ENCODE peak calls at places on chromosomes 16 and 17, in nine cellular contexts. One of them, this sample, is unnamed.

GRCh38 chr17:55089955-55090573 is 121.5 kb downstream of the STXBP4 start:
- DNase-seq in heart left ventricle: no peak
- DNase-seq in stomach: no peak
- DNase-seq in breast epithelium: no peak
- DNase-seq in A549: peak; percentile 64
- DNase-seq in body of pancreas: no peak
- DNase-seq in lower leg skin: no peak
- DNase-seq in esophagus squamous epithelium: no peak
- DNase-seq in sigmoid colon: no peak
- DNase-seq in this sample: peak; percentile 70

GRCh38 chr16:88639231-88640038 is 1.1 kb downstream of the IL17C start:
- DNase-seq in A549: no peak
- DNase-seq in breast epithelium: no peak
- DNase-seq in heart left ventricle: no peak
- DNase-seq in esophagus squamous epithelium: no peak
- DNase-seq in body of pancreas: peak; percentile 70
- DNase-seq in lower leg skin: no peak
- DNase-seq in stomach: peak; percentile 76
- DNase-seq in sigmoid colon: no peak
- DNase-seq in this sample: peak; percentile 73

GRCh38 chr17:3879591-3880417 is 13.0 kb downstream of the CAMKK1 start:
- DNase-seq in esophagus squamous epithelium: no peak
- DNase-seq in sigmoid colon: no peak
- DNase-seq in lower leg skin: no peak
- DNase-seq in heart left ventricle: no peak
- DNase-seq in stomach: no peak
- DNase-seq in A549: no peak
- DNase-seq in body of pancreas: no peak
- DNase-seq in breast epithelium: no peak
- DNase-seq in this sample: no peak

GRCh38 chr16:49312389-49312990 is 30.9 kb upstream of the CBLN1 start:
- DNase-seq in A549: no peak
- DNase-seq in stomach: no peak
- DNase-seq in body of pancreas: no peak
- DNase-seq in sigmoid colon: no peak
- DNase-seq in breast epithelium: no peak
- DNase-seq in esophagus squamous epithelium: no peak
- DNase-seq in heart left ventricle: no peak
- DNase-seq in lower leg skin: no peak
- DNase-seq in this sample: no peak

GRCh38 chr17:9225305-9226101 is 204.2 kb downstream of the NTN1 start:
- DNase-seq in stomach: no peak
- DNase-seq in breast epithelium: no peak
- DNase-seq in sigmoid colon: peak; percentile 50
- DNase-seq in esophagus squamous epithelium: no peak
- DNase-seq in lower leg skin: no peak
- DNase-seq in body of pancreas: no peak
- DNase-seq in A549: no peak
- DNase-seq in heart left ventricle: no peak
- DNase-seq in this sample: no peak

GRCh38 chr17:70040336-70040735 is 34.7 kb upstream of the KCNJ16 start:
- DNase-seq in breast epithelium: no peak
- DNase-seq in A549: no peak
- DNase-seq in esophagus squamous epithelium: no peak
- DNase-seq in body of pancreas: no peak
- DNase-seq in sigmoid colon: no peak
- DNase-seq in lower leg skin: no peak
- DNase-seq in heart left ventricle: no peak
- DNase-seq in stomach: no peak
- DNase-seq in this sample: no peak

GRCh38 chr16:86862596-86862995 is 284.2 kb downstream of the FOXL1 start:
- DNase-seq in lower leg skin: no peak
- DNase-seq in heart left ventricle: peak; percentile 20
- DNase-seq in sigmoid colon: no peak
- DNase-seq in esophagus squamous epithelium: no peak
- DNase-seq in breast epithelium: no peak
- DNase-seq in body of pancreas: peak; percentile 24
- DNase-seq in stomach: no peak
- DNase-seq in A549: no peak
- DNase-seq in this sample: peak; percentile 14

GRCh38 chr17:3683054-3683511 is 12.9 kb downstream of the P2RX5 start:
- DNase-seq in heart left ventricle: no peak
- DNase-seq in breast epithelium: no peak
- DNase-seq in stomach: peak; percentile 47
- DNase-seq in esophagus squamous epithelium: no peak
- DNase-seq in lower leg skin: no peak
- DNase-seq in body of pancreas: no peak
- DNase-seq in A549: peak; percentile 63
- DNase-seq in sigmoid colon: no peak
- DNase-seq in this sample: peak; percentile 16

GRCh38 chr17:69111794-69112193 is 29.9 kb downstream of the ABCA6 start:
- DNase-seq in body of pancreas: no peak
- DNase-seq in stomach: no peak
- DNase-seq in lower leg skin: no peak
- DNase-seq in A549: no peak
- DNase-seq in sigmoid colon: no peak
- DNase-seq in esophagus squamous epithelium: no peak
- DNase-seq in heart left ventricle: no peak
- DNase-seq in breast epithelium: no peak
- DNase-seq in this sample: no peak

GRCh38 chr17:3536736-3537135 is 20.9 kb downstream of the TRPV3 start:
- DNase-seq in breast epithelium: no peak
- DNase-seq in A549: no peak
- DNase-seq in body of pancreas: no peak
- DNase-seq in sigmoid colon: no peak
- DNase-seq in lower leg skin: no peak
- DNase-seq in stomach: no peak
- DNase-seq in esophagus squamous epithelium: no peak
- DNase-seq in heart left ventricle: no peak
- DNase-seq in this sample: no peak

GRCh38 chr16:88108762-88109161 is 157.5 kb downstream of the BANP start:
- DNase-seq in sigmoid colon: no peak
- DNase-seq in esophagus squamous epithelium: no peak
- DNase-seq in heart left ventricle: no peak
- DNase-seq in body of pancreas: no peak
- DNase-seq in lower leg skin: no peak
- DNase-seq in breast epithelium: no peak
- DNase-seq in A549: no peak
- DNase-seq in stomach: no peak
- DNase-seq in this sample: no peak

GRCh38 chr16:56988161-56988947 is 1.0 kb upstream of the NLRC5 start:
- DNase-seq in lower leg skin: no peak
- DNase-seq in esophagus squamous epithelium: no peak
- DNase-seq in stomach: no peak
- DNase-seq in body of pancreas: no peak
- DNase-seq in heart left ventricle: no peak
- DNase-seq in sigmoid colon: no peak
- DNase-seq in breast epithelium: no peak
- DNase-seq in A549: no peak
- DNase-seq in this sample: no peak

GRCh38 chr17:74987909-74988711 is 678 bp downstream of the CDR2L start:
- DNase-seq in breast epithelium: peak; percentile 80
- DNase-seq in esophagus squamous epithelium: no peak
- DNase-seq in heart left ventricle: peak; percentile 93
- DNase-seq in stomach: peak; percentile 74
- DNase-seq in A549: peak; percentile 74
- DNase-seq in lower leg skin: peak; percentile 97
- DNase-seq in sigmoid colon: peak; percentile 95
- DNase-seq in body of pancreas: peak; percentile 76
- DNase-seq in this sample: peak; percentile 67

GRCh38 chr16:58249780-58250478 is 44.9 kb downstream of the PRSS54 start:
- DNase-seq in A549: peak; percentile 79
- DNase-seq in breast epithelium: peak; percentile 63
- DNase-seq in stomach: peak; percentile 89
- DNase-seq in heart left ventricle: peak; percentile 72
- DNase-seq in lower leg skin: peak; percentile 94
- DNase-seq in body of pancreas: peak; percentile 88
- DNase-seq in sigmoid colon: peak; percentile 82
- DNase-seq in esophagus squamous epithelium: no peak
- DNase-seq in this sample: peak; percentile 81

GRCh38 chr17:50542795-50543774 is 3.9 kb upstream of the SPATA20 start:
- DNase-seq in lower leg skin: no peak
- DNase-seq in esophagus squamous epithelium: no peak
- DNase-seq in body of pancreas: peak; percentile 97
- DNase-seq in A549: peak; percentile 82
- DNase-seq in stomach: peak; percentile 94
- DNase-seq in breast epithelium: peak; percentile 71
- DNase-seq in heart left ventricle: no peak
- DNase-seq in sigmoid colon: no peak
- DNase-seq in this sample: no peak

GRCh38 chr17:28712037-28712704 is 483 bp upstream of the PROCA1 start:
- DNase-seq in sigmoid colon: no peak
- DNase-seq in stomach: no peak
- DNase-seq in esophagus squamous epithelium: no peak
- DNase-seq in A549: no peak
- DNase-seq in body of pancreas: no peak
- DNase-seq in lower leg skin: peak; percentile 92
- DNase-seq in breast epithelium: no peak
- DNase-seq in heart left ventricle: peak; percentile 59
- DNase-seq in this sample: no peak

GRCh38 chr16:50986453-50986852 is 164.6 kb downstream of the SALL1 start:
- DNase-seq in sigmoid colon: no peak
- DNase-seq in lower leg skin: no peak
- DNase-seq in stomach: no peak
- DNase-seq in breast epithelium: no peak
- DNase-seq in heart left ventricle: no peak
- DNase-seq in A549: no peak
- DNase-seq in body of pancreas: no peak
- DNase-seq in esophagus squamous epithelium: no peak
- DNase-seq in this sample: no peak
- TF ChIP-seq CTCF in sigmoid colon: no peak
- TF ChIP-seq CTCF in lower leg skin: no peak
- TF ChIP-seq CTCF in stomach: no peak
- TF ChIP-seq CTCF in breast epithelium: no peak
- TF ChIP-seq CTCF in heart left ventricle: no peak
- TF ChIP-seq CTCF in A549: no peak
- TF ChIP-seq CTCF in body of pancreas: no peak
- TF ChIP-seq CTCF in esophagus squamous epithelium: no peak
- TF ChIP-seq CTCF in this sample: no peak

GRCh38 chr16:85014311-85014710 is 3.0 kb upstream of the ZDHHC7 start:
- DNase-seq in lower leg skin: no peak
- DNase-seq in esophagus squamous epithelium: no peak
- DNase-seq in breast epithelium: no peak
- DNase-seq in body of pancreas: no peak
- DNase-seq in stomach: no peak
- DNase-seq in heart left ventricle: no peak
- DNase-seq in A549: no peak
- DNase-seq in sigmoid colon: no peak
- DNase-seq in this sample: no peak
- TF ChIP-seq POLR2A in lower leg skin: no peak
- TF ChIP-seq POLR2A in esophagus squamous epithelium: no peak
- TF ChIP-seq POLR2A in breast epithelium: no peak
- TF ChIP-seq POLR2A in body of pancreas: no peak
- TF ChIP-seq POLR2A in stomach: no peak
- TF ChIP-seq POLR2A in heart left ventricle: no peak
- TF ChIP-seq POLR2A in A549: no peak
- TF ChIP-seq POLR2A in sigmoid colon: no peak
- TF ChIP-seq POLR2A in this sample: no peak

GRCh38 chr17:42184717-42185496 is at the start of gene HCRT:
- DNase-seq in body of pancreas: no peak
- DNase-seq in breast epithelium: no peak
- DNase-seq in stomach: no peak
- DNase-seq in A549: no peak
- DNase-seq in sigmoid colon: no peak
- DNase-seq in heart left ventricle: no peak
- DNase-seq in lower leg skin: no peak
- DNase-seq in esophagus squamous epithelium: no peak
- DNase-seq in this sample: no peak
- H3K4me3 ChIP-seq in body of pancreas: no peak within 1 kb of the TSS
- H3K4me3 ChIP-seq in breast epithelium: peak within 1 kb of the TSS; percentile 47
- H3K4me3 ChIP-seq in stomach: peak within 1 kb of the TSS; percentile 58
- H3K4me3 ChIP-seq in A549: peak within 1 kb of the TSS; percentile 48
- H3K4me3 ChIP-seq in sigmoid colon: peak within 1 kb of the TSS; percentile 18
- H3K4me3 ChIP-seq in heart left ventricle: peak within 1 kb of the TSS; percentile 37
- H3K4me3 ChIP-seq in lower leg skin: no peak within 1 kb of the TSS
- H3K4me3 ChIP-seq in esophagus squamous epithelium: peak within 1 kb of the TSS; percentile 30
- H3K4me3 ChIP-seq in this sample: no peak within 1 kb of the TSS

GRCh38 chr16:10617662-10618420 is 37.4 kb upstream of the EMP2 start:
- DNase-seq in breast epithelium: no peak
- DNase-seq in sigmoid colon: no peak
- DNase-seq in lower leg skin: no peak
- DNase-seq in A549: no peak
- DNase-seq in esophagus squamous epithelium: no peak
- DNase-seq in body of pancreas: no peak
- DNase-seq in stomach: no peak
- DNase-seq in heart left ventricle: no peak
- DNase-seq in this sample: no peak

GRCh38 chr16:10618710-10619209 is 38.4 kb upstream of the EMP2 start:
- DNase-seq in breast epithelium: peak; percentile 43
- DNase-seq in body of pancreas: no peak
- DNase-seq in sigmoid colon: no peak
- DNase-seq in A549: no peak
- DNase-seq in esophagus squamous epithelium: no peak
- DNase-seq in heart left ventricle: no peak
- DNase-seq in stomach: no peak
- DNase-seq in lower leg skin: no peak
- DNase-seq in this sample: no peak

GRCh38 chr16:10614685-10615084 is 34.3 kb upstream of the EMP2 start:
- DNase-seq in sigmoid colon: no peak
- DNase-seq in esophagus squamous epithelium: no peak
- DNase-seq in breast epithelium: no peak
- DNase-seq in lower leg skin: no peak
- DNase-seq in A549: no peak
- DNase-seq in heart left ventricle: no peak
- DNase-seq in stomach: no peak
- DNase-seq in body of pancreas: no peak
- DNase-seq in this sample: no peak

GRCh38 chr16:10616395-10616743 is 36.0 kb upstream of the EMP2 start:
- DNase-seq in A549: no peak
- DNase-seq in breast epithelium: no peak
- DNase-seq in body of pancreas: no peak
- DNase-seq in lower leg skin: no peak
- DNase-seq in stomach: no peak
- DNase-seq in esophagus squamous epithelium: no peak
- DNase-seq in heart left ventricle: no peak
- DNase-seq in sigmoid colon: no peak
- DNase-seq in this sample: no peak

DNA sequence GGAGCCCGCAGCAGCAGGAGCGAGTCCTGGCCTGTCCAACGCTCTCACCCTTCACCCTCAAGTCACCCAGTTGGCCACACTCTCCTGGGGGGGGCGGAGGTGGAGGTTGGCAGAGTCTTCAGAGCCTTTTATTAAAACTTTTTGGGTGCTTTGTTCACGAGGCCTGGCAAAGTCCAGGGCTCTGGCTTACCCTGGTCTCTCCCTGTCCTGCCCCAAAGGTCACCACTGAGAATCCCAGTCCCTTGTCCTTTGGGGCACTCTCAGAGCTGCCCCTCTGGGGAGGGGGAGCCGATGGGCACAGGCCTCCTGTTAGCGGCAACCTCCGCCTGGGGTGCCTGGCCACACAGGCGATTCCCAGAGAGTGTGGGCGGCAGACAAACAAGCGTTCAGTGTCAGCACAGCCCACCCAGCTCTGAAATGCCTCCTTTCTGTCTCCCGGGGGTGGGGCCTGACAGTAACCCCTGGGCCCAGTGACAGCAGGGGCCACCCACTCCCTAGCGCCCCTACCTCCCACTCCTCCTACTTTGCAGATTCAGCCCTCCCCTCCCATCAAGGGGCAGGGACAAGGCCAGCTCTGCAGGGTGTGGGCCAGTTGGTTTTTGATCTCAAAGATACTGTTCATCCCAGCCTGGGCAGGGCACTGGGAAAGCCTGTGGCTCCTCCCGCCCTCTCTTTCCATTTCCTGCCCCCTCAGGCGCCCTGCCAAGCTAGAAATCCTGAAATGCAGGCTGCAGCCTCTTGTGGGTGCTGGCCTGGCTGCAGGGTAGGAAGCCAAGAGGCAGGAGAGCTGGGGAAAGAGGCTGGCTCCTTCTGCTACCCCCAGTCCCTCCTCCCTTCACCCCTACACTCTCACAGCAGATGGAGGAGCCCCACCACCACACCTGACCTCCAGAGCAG is 36.6 kb upstream of the EMP2 start:
- DNase-seq in esophagus squamous epithelium: no peak
- DNase-seq in body of pancreas: peak; percentile 32
- DNase-seq in sigmoid colon: peak; percentile 83
- DNase-seq in heart left ventricle: peak; percentile 69
- DNase-seq in stomach: peak; percentile 73
- DNase-seq in breast epithelium: peak; percentile 74
- DNase-seq in lower leg skin: peak; percentile 90
- DNase-seq in A549: peak; percentile 29
- DNase-seq in this sample: peak; percentile 62
- TF ChIP-seq CTCF in esophagus squamous epithelium: no peak
- TF ChIP-seq CTCF in body of pancreas: no peak
- TF ChIP-seq CTCF in sigmoid colon: no peak
- TF ChIP-seq CTCF in heart left ventricle: no peak
- TF ChIP-seq CTCF in stomach: no peak
- TF ChIP-seq CTCF in breast epithelium: no peak
- TF ChIP-seq CTCF in lower leg skin: no peak
- TF ChIP-seq CTCF in A549: no peak
- TF ChIP-seq CTCF in this sample: no peak

This sample was measured in thyroid gland.